ENCODE peak calls at places on chromosomes 3 and 15, in ten cellular contexts. G is HEK293T, M is HS-5, D is AG09309, F is retinal pigment epithelial cell, U is hepatic stellate cell, K is smooth muscle cell of the brain vasculature, Y is pancreas, O is type B pancreatic cell, B is RCC 7860. L is an unnamed sample.

GRCh38 chr3:64922213-64922612 is 234.4 kb upstream of the ADAMTS9 start:
- DNase-seq in G (no peak), M (no peak), D (no peak), F (no peak), U (no peak), K (no peak), Y (no peak), O (no peak), B (no peak), L (no peak)

GRCh38 chr3:30682434-30683155 is 76.2 kb downstream of the TGFBR2 start:
- DNase-seq in G (no peak), M (no peak), D (no peak), F (no peak), U (no peak), K (no peak), Y (no peak), O (no peak), B (no peak), L (no peak)

GRCh38 chr3:103794656-103795055 is 1359.8 kb downstream of the ZPLD1 start:
- DNase-seq in G (peak), M (no peak), D (no peak), F (no peak), U (no peak), K (no peak), Y (no peak), O (no peak), B (no peak), L (peak)

GRCh38 chr3:37779289-37780152 is 82.2 kb upstream of the CTDSPL start:
- DNase-seq in G (peak), M (peak), D (peak), F (peak), U (peak), K (peak), Y (no peak), O (no peak), B (peak), L (peak)

GRCh38 chr3:107845355-107846281 is 245.2 kb downstream of the CD47 start:
- DNase-seq in G (no peak), M (no peak), D (peak), F (no peak), U (peak), K (no peak), Y (no peak), O (no peak), B (no peak), L (no peak)

GRCh38 chr15:74776851-74777768 is 4.8 kb upstream of the CSK start:
- DNase-seq in G (no peak), M (no peak), D (no peak), F (no peak), U (peak), K (no peak), Y (no peak), O (no peak), B (no peak), L (no peak)

GRCh38 chr3:152973575-152973974 is 138.6 kb downstream of the P2RY1 start:
- DNase-seq in G (no peak), M (no peak), D (no peak), F (no peak), U (no peak), K (no peak), Y (no peak), O (no peak), B (no peak), L (no peak)

GRCh38 chr3:181716916-181717315 is 5.2 kb downstream of the SOX2 start:
- DNase-seq in G (no peak), M (no peak), D (no peak), F (no peak), U (no peak), K (no peak), Y (no peak), O (no peak), B (no peak), L (no peak)

GRCh38 chr3:192408007-192408655 is 319.2 kb downstream of the FGF12 start:
- DNase-seq in G (no peak), M (no peak), D (no peak), F (no peak), U (no peak), K (no peak), Y (peak), O (peak), B (no peak), L (peak)

GRCh38 chr3:46406440-46406785 is 453 bp downstream of the CCR5AS start:
- DNase-seq in G (no peak), M (no peak), D (no peak), F (no peak), U (no peak), K (no peak), Y (no peak), O (no peak), B (no peak), L (no peak)

GRCh38 chr3:109336272-109336957 is 931 bp downstream of the DPPA4 start:
- DNase-seq in G (no peak), M (no peak), D (no peak), F (no peak), U (no peak), K (peak), Y (no peak), O (no peak), B (no peak), L (no peak)

GRCh38 chr15:43085921-43086320 is 19.9 kb downstream of the UBR1 start:
- DNase-seq in G (no peak), M (no peak), D (no peak), F (no peak), U (no peak), K (no peak), Y (no peak), O (no peak), B (no peak), L (no peak)

GRCh38 chr3:182081096-182081495 is 369.4 kb downstream of the SOX2 start:
- DNase-seq in G (no peak), M (no peak), D (no peak), F (no peak), U (no peak), K (no peak), Y (no peak), O (no peak), B (no peak), L (no peak)

GRCh38 chr3:107512108-107512507 is 10.7 kb upstream of the BBX start:
- DNase-seq in G (no peak), M (no peak), D (no peak), F (no peak), U (peak), K (no peak), Y (no peak), O (no peak), B (no peak), L (no peak)

GRCh38 chr3:122774564-122774963 is 19.1 kb downstream of the HSPBAP1 start:
- DNase-seq in G (no peak), M (no peak), D (no peak), F (no peak), U (no peak), K (no peak), Y (no peak), O (no peak), B (no peak), L (no peak)

GRCh38 chr3:6771171-6771570 is 89.7 kb upstream of the GRM7 start:
- DNase-seq in G (no peak), M (no peak), D (no peak), F (no peak), U (no peak), K (no peak), Y (no peak), O (no peak), B (no peak), L (no peak)

GRCh38 chr3:39814007-39814406 is 4.6 kb downstream of the MYRIP start:
- DNase-seq in G (no peak), M (peak), D (no peak), F (no peak), U (no peak), K (peak), Y (no peak), O (no peak), B (no peak), L (peak)

GRCh38 chr15:89400121-89400996 is 65.7 kb upstream of the POLG start:
- DNase-seq in G (peak), M (no peak), D (no peak), F (no peak), U (no peak), K (no peak), Y (no peak), O (no peak), B (no peak), L (no peak)

GRCh38 chr3:170040283-170040907 is 2.6 kb downstream of the GPR160 start:
- DNase-seq in G (no peak), M (no peak), D (no peak), F (no peak), U (no peak), K (no peak), Y (no peak), O (no peak), B (no peak), L (no peak)

GRCh38 chr15:84666373-84666772 is 8.4 kb upstream of the NMB start:
- DNase-seq in G (no peak), M (no peak), D (no peak), F (no peak), U (no peak), K (no peak), Y (no peak), O (no peak), B (no peak), L (no peak)

GRCh38 chr3:195175076-195175475 is 95.9 kb downstream of the XXYLT1 start:
- DNase-seq in G (no peak), M (no peak), D (no peak), F (no peak), U (no peak), K (no peak), Y (no peak), O (no peak), B (no peak), L (no peak)

GRCh38 chr3:128279594-128279880 is 126.3 kb downstream of the EEFSEC start:
- DNase-seq in G (no peak), M (no peak), D (no peak), F (no peak), U (no peak), K (no peak), Y (no peak), O (peak), B (no peak), L (no peak)

GRCh38 chr3:38566215-38566528 is 70.0 kb downstream of the EXOG start:
- DNase-seq in G (no peak), M (no peak), D (no peak), F (no peak), U (no peak), K (no peak), Y (no peak), O (peak), B (no peak), L (no peak)

GRCh38 chr3:10335190-10335738 is 14.4 kb upstream of the SEC13 start:
- DNase-seq in G (no peak), M (no peak), D (no peak), F (no peak), U (no peak), K (no peak), Y (no peak), O (no peak), B (no peak), L (no peak)

GRCh38 chr15:85276921-85277320 is 103.5 kb upstream of the AKAP13 start:
- DNase-seq in G (no peak), M (no peak), D (no peak), F (no peak), U (no peak), K (no peak), Y (no peak), O (no peak), B (no peak), L (no peak)

GRCh38 chr3:58835075-58835474 is 168.5 kb upstream of the FAM3D start:
- DNase-seq in G (no peak), M (peak), D (no peak), F (peak), U (no peak), K (no peak), Y (no peak), O (no peak), B (peak), L (no peak)

GRCh38 chr15:23616536-23616935 is 31.1 kb downstream of the MAGEL2 start:
- DNase-seq in G (no peak), M (no peak), D (no peak), F (no peak), U (no peak), K (no peak), Y (no peak), O (no peak), B (no peak), L (no peak)

GRCh38 chr3:152317956-152318355 is 49.2 kb downstream of the MBNL1 start:
- DNase-seq in G (no peak), M (peak), D (no peak), F (no peak), U (peak), K (no peak), Y (no peak), O (no peak), B (peak), L (peak)

GRCh38 chr3:13011369-13012227 is 61.6 kb downstream of the IQSEC1 start:
- DNase-seq in G (no peak), M (no peak), D (no peak), F (no peak), U (no peak), K (no peak), Y (no peak), O (no peak), B (no peak), L (no peak)

GRCh38 chr3:81218023-81218422 is 543.4 kb downstream of the GBE1 start:
- DNase-seq in G (peak), M (peak), D (no peak), F (no peak), U (no peak), K (no peak), Y (no peak), O (no peak), B (peak), L (peak)

GRCh38 chr3:119301662-119302061 is 7.5 kb downstream of the ARHGAP31 start:
- DNase-seq in G (no peak), M (no peak), D (no peak), F (no peak), U (no peak), K (no peak), Y (no peak), O (no peak), B (no peak), L (no peak)

GRCh38 chr3:66738625-66739330 is 238.0 kb upstream of the LRIG1 start:
- DNase-seq in G (no peak), M (peak), D (no peak), F (no peak), U (peak), K (peak), Y (no peak), O (no peak), B (no peak), L (no peak)

GRCh38 chr3:129793947-129794318 is 99.6 kb downstream of the TMCC1 start:
- DNase-seq in G (no peak), M (no peak), D (no peak), F (no peak), U (no peak), K (no peak), Y (no peak), O (no peak), B (no peak), L (no peak)

GRCh38 chr3:21449738-21450137 is 301.3 kb downstream of the ZNF385D start:
- DNase-seq in G (no peak), M (no peak), D (no peak), F (no peak), U (no peak), K (no peak), Y (no peak), O (no peak), B (no peak), L (peak)